ENCODE peak calls at places on chromosomes 11 and 22, in six cellular contexts. C is adrenal gland, P is tibial nerve, G is dorsolateral prefrontal cortex, F is esophagus squamous epithelium, X is DND-41. N is an unnamed sample. For H3K27me3, the result is how much of the 10 kb centered on the place peaks cover.

GRCh38 chr11:46560300-46561025 is 33.4 kb downstream of the AMBRA1 start:
- DNase-seq in P (no peak), C (no peak), X (peak), G (no peak), F (no peak), N (no peak)

GRCh38 chr11:58770627-58771457 is 39.1 kb upstream of the GLYAT start:
- DNase-seq in X (no peak), F (no peak), P (no peak), C (no peak), G (no peak), N (no peak)

GRCh38 chr11:121688860-121689614 is 236.3 kb upstream of the SORL1-AS1 start:
- DNase-seq in G (no peak), C (no peak), X (no peak), F (no peak), P (no peak), N (no peak)

GRCh38 chr11:26777276-26777939 is 55.5 kb upstream of the SLC5A12 start:
- DNase-seq in P (no peak), G (no peak), F (no peak), C (no peak), X (no peak), N (no peak)

GRCh38 chr11:109026891-109027489 is 362.1 kb downstream of the DDX10 start:
- DNase-seq in F (no peak), P (no peak), C (no peak), X (no peak), G (no peak), N (no peak)

GRCh38 chr11:123718075-123718868 is 23.2 kb downstream of the ZNF202 start:
- DNase-seq in G (no peak), P (no peak), X (no peak), F (no peak), C (no peak), N (no peak)

GRCh38 chr22:36453266-36453607 is 28.2 kb downstream of the TXN2 start:
- DNase-seq in F (no peak), G (no peak), P (no peak), X (no peak), C (no peak), N (no peak)

GRCh38 chr11:90326647-90327046 is 103.8 kb upstream of the CHORDC1 start:
- DNase-seq in F (no peak), C (no peak), X (no peak), G (no peak), P (no peak), N (no peak)

GRCh38 chr11:122246885-122247284 is 130.9 kb upstream of the BLID start:
- DNase-seq in C (no peak), G (no peak), X (no peak), F (no peak), P (no peak), N (no peak)

GRCh38 chr11:69030324-69030723 is 17.3 kb upstream of the MRGPRF start:
- DNase-seq in X (no peak), P (no peak), C (no peak), F (no peak), G (no peak), N (no peak)

GRCh38 chr11:27933992-27934829 is 173.7 kb downstream of the KIF18A start:
- DNase-seq in C (no peak), F (no peak), X (no peak), G (no peak), P (no peak), N (no peak)

GRCh38 chr11:61141601-61142028 is 19.6 kb downstream of the VPS37C start:
- DNase-seq in X (peak), P (no peak), F (no peak), C (peak), G (no peak), N (peak)

GRCh38 chr22:42072606-42073330 is 1.3 kb upstream of the PHETA2 start:
- DNase-seq in C (no peak), G (no peak), X (no peak), P (no peak), F (no peak), N (no peak)

GRCh38 chr22:42073568-42074152 is 388 bp upstream of the PHETA2 start:
- DNase-seq in X (no peak), G (no peak), P (no peak), C (no peak), F (no peak), N (peak)

GRCh38 chr22:42069801-42070516 is 653 bp downstream of the NAGA start:
- DNase-seq in X (no peak), P (no peak), F (no peak), C (no peak), G (no peak), N (no peak)

GRCh38 chr22:42068351-42068730 is 2.3 kb downstream of the NAGA start:
- DNase-seq in X (no peak), C (no peak), G (no peak), F (no peak), P (no peak), N (no peak)

DNA sequence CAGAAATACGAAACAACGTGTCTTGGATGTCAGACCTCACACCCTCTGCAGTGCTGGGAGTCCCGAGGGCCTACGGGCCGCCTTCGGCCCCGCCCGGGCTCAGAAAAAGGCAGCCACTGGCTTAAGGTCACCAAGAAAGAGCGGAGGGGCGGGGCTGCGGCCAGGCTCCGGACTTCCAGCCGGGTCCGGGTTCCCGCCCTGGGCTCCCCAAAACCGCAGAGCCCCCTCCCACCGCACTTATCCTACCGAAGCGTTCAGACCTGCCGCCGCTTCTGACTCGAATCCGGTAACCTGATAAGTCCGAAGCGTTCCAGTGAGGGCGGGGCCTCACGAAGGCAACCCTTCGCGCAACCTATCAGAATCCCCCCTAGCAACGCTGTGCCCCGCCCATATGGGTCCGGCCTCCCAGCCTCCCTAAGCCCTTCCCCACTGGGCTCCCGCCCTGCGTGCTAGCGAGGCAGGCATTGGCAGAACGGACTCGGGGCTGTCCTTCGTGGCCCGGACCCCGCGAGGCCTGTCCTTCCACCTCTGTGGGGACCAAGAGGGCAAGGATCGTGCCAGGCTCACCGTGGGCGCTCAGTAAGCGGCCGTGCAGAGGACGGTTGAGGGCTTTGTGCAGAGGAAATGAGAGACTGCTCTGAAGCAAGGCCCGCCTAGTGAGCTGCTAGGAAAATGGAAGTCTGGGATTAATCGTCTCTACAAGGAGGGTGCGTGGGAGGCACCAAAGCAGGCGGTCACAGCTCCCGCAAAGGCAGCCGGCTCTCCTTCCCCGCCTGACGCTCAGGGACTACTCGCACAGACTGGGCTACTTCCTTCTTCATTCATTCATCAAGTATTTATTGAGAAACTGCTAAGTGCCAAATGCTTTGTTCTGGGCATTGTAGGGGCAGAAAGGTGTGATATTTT is at the start of gene NAGA:
- DNase-seq in F (peak), P (peak), C (peak), G (peak), X (peak), N (peak)
- H3K27me3 ChIP-seq in F (under half), P (under half), C (under half), G (under half), X (under half), N (under half)

GRCh38 chr11:107928767-107929507 is 689 bp downstream of the RAB39A start:
- DNase-seq in P (peak), G (no peak), X (no peak), F (no peak), C (peak), N (no peak)
- H3K27ac ChIP-seq in P (peak), G (peak), X (no peak), F (no peak), C (no peak), N (no peak)

GRCh38 chr11:71999360-71999759 is 651 bp downstream of the IL18BP start:
- DNase-seq in F (no peak), G (no peak), P (no peak), X (no peak), C (peak), N (no peak)
- H3K4me3 ChIP-seq in F (no peak), G (peak), P (peak), X (no peak), C (no peak), N (peak)

DNA sequence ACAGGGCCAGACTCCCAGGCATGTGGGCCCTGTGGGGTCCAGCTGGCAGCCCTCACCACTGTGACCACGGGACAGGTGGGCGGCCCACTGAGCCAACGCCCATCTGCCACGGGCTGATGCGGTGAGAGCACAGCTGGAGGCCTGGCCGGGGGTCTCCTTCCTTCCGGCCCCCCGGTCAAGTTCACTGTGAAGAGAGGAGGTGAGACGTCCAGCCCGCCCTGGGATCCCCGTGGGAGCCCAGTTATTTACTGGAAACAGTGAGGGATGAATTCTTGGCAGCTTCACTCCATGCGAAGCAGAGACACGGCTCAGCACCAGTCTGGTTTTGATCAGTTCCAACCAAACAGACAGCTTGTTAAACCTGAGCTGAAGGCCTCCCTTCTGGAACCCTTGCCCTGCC is 38.7 kb downstream of the WNT11 start:
- DNase-seq in G (no peak), X (no peak), P (no peak), F (no peak), C (no peak), N (no peak)
- H3K27me3 ChIP-seq in G (under half), X (under half), P (under half), F (under half), C (under half), N (under half)

GRCh38 chr11:2904153-2905052 is 18.8 kb upstream of the CDKN1C start:
- DNase-seq in C (no peak), G (no peak), X (no peak), P (no peak), F (no peak), N (no peak)
- H3K27ac ChIP-seq in C (no peak), G (no peak), X (no peak), P (no peak), F (no peak), N (no peak)

GRCh38 chr11:28963189-28963588 is 855.0 kb downstream of the METTL15 start:
- DNase-seq in C (no peak), F (no peak), G (no peak), X (no peak), P (no peak), N (no peak)
- H3K4me3 ChIP-seq in C (no peak), F (no peak), G (no peak), X (no peak), P (no peak), N (no peak)